ENCODE peak calls at places on chromosome 1, in six cellular contexts. W is fibroblast of lung, B is GM06990, L is ovary, R is HFF-Myc, G is RWPE2. C is an unnamed sample.

GRCh38 chr1:58290685-58291372 is 255.7 kb downstream of the OMA1 start:
- DNase-seq in B (no peak), L (no peak), W (peak; percentile 21), G (no peak), R (peak; percentile 25), C (no peak)

GRCh38 chr1:56578963-56579875 is at the start of gene PLPP3:
- DNase-seq in L (peak; percentile 87), R (peak; percentile 70), G (peak; percentile 83), B (peak; percentile 78), W (peak; percentile 98), C (peak; percentile 93)

GRCh38 chr1:29590583-29591555 is 354.5 kb downstream of the PTPRU start:
- DNase-seq in L (no peak), W (no peak), B (no peak), G (no peak), R (no peak), C (no peak)

GRCh38 chr1:180502361-180503273 is at the start of gene ACBD6:
- DNase-seq in G (peak; percentile 80), L (peak; percentile 82), W (peak; percentile 89), B (peak; percentile 93), R (peak; percentile 64), C (peak; percentile 61)

GRCh38 chr1:247895976-247896375 is 589 bp downstream of the OR2W3 start:
- DNase-seq in R (no peak), B (no peak), G (no peak), L (no peak), W (no peak), C (no peak)

GRCh38 chr1:212237651-212238050 is 47.6 kb upstream of the PPP2R5A start:
- DNase-seq in W (no peak), R (no peak), G (no peak), B (peak; percentile 22), L (no peak), C (no peak)

GRCh38 chr1:37474697-37475379 is 458 bp downstream of the ZC3H12A start:
- DNase-seq in W (no peak), L (peak; percentile 57), G (no peak), B (no peak), R (no peak), C (no peak)

GRCh38 chr1:224301391-224301790 is 28.6 kb downstream of the NVL start:
- DNase-seq in G (no peak), B (no peak), R (no peak), W (no peak), L (no peak), C (no peak)

GRCh38 chr1:11062965-11063401 is 3.2 kb upstream of the SRM start:
- DNase-seq in B (peak; percentile 68), G (peak; percentile 7), L (no peak), W (no peak), R (no peak), C (peak; percentile 77)

GRCh38 chr1:20947409-20947808 is 160.3 kb upstream of the HP1BP3 start:
- DNase-seq in G (no peak), R (no peak), B (no peak), W (no peak), L (no peak), C (no peak)

GRCh38 chr1:215489771-215490566 is 77.1 kb upstream of the KCTD3 start:
- DNase-seq in B (no peak), W (no peak), G (no peak), L (no peak), R (no peak), C (peak; percentile 2)

GRCh38 chr1:189206617-189207016 is 1271.0 kb downstream of the BRINP3 start:
- DNase-seq in B (no peak), W (peak; percentile 3), R (no peak), L (no peak), G (no peak), C (no peak)

GRCh38 chr1:231590453-231591198 is 36.0 kb upstream of the DISC1 start:
- DNase-seq in L (peak; percentile 50), G (no peak), B (no peak), R (no peak), W (peak; percentile 75), C (peak; percentile 39)

GRCh38 chr1:218339267-218339831 is 5.8 kb upstream of the TGFB2 start:
- DNase-seq in W (peak; percentile 69), L (no peak), B (no peak), R (no peak), G (no peak), C (no peak)

GRCh38 chr1:36717431-36717830 is 234.7 kb upstream of the CSF3R start:
- DNase-seq in L (no peak), B (no peak), W (no peak), G (no peak), R (no peak), C (no peak)

DNA sequence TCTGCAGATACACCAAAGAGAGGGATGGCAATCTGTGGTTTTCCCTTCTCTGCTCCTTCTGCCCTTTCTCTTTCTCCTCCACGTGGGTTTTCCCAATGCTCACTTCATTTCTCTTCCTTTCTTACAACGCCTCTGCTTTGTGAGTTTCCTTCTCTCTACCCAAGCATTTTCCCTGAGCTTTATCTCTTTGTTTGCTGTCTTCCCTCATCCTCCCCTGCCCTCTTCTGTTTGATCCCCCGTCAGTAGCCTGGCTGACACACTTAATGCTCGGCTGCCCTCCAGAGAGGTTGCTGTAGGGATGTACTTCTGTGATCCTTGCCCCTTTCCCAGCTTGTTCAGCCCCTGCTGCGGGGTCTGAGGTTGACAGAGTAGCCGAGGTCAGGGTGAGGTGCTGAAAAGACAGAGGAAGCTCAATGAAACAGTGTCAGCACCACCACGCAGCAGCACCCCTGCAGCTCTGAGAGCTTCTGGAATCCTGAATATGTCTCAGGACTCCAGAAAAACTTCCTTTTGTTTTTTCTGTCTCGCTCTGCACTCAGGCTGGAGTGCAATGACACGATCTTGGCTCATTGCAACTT is 6.1 kb downstream of the EDARADD start:
- DNase-seq in R (no peak), W (no peak), B (no peak), L (no peak), G (no peak), C (no peak)
- H3K4me3 ChIP-seq in R (no peak overlapping the region), W (no peak overlapping the region), B (no peak overlapping the region), L (no peak overlapping the region), G (no peak overlapping the region), C (no peak overlapping the region)

GRCh38 chr1:6788946-6789345 is 3.7 kb downstream of the CAMTA1 start:
- DNase-seq in B (no peak), G (no peak), R (no peak), W (no peak), L (no peak), C (no peak)
- H3K4me3 ChIP-seq in B (no peak overlapping the region), G (no peak overlapping the region), R (no peak overlapping the region), W (no peak overlapping the region), L (no peak overlapping the region), C (no peak overlapping the region)

GRCh38 chr1:9687876-9688582 is 36.5 kb downstream of the PIK3CD start:
- DNase-seq in L (peak; percentile 37), W (no peak), B (no peak), R (no peak), G (no peak), C (no peak)

GRCh38 chr1:9688599-9688998 is 37.1 kb downstream of the PIK3CD start:
- DNase-seq in R (no peak), B (no peak), W (no peak), G (no peak), L (no peak), C (no peak)

GRCh38 chr1:9687120-9687875 is 35.8 kb downstream of the PIK3CD start:
- DNase-seq in G (peak; percentile 91), B (peak; percentile 83), L (peak; percentile 69), W (peak; percentile 31), R (peak; percentile 47), C (no peak)

GRCh38 chr1:9685833-9686232 is 34.3 kb downstream of the PIK3CD start:
- DNase-seq in B (no peak), L (no peak), W (no peak), R (no peak), G (no peak), C (no peak)

DNA sequence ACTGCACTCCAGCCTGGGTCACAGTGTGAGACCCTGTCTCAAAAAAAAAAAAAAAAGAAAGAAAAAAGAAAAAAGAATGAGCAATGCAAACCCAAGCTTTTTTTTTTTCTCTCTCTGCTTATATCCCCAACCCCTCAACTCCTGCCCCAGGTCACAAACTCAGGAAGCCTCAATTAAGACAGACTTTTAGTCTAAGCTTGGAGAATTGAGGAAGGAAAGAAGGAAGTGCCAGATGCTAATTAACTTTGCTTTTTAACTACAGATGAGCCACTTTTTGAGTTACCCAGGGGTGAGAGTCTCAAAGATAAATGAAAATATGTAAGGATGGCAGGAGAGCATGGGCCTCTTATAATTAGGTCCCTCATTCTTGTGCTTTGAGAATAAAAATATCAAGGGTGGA is 33.3 kb downstream of the PIK3CD start:
- DNase-seq in G (no peak), R (no peak), L (no peak), B (no peak), W (no peak), C (no peak)
- H3K4me3 ChIP-seq in G (no peak overlapping the region), R (no peak overlapping the region), L (no peak overlapping the region), B (no peak overlapping the region), W (no peak overlapping the region), C (no peak overlapping the region)

GRCh38 chr1:155976062-155976912 is 2.1 kb downstream of the ARHGEF2 start:
- DNase-seq in L (peak; percentile 89), B (no peak), R (no peak), G (no peak), W (peak; percentile 89), C (no peak)

GRCh38 chr1:155977607-155978324 is 581 bp downstream of the ARHGEF2 start:
- DNase-seq in B (peak; percentile 66), W (no peak), G (no peak), L (peak; percentile 69), R (no peak), C (no peak)

GRCh38 chr1:155978325-155978972 is at the start of gene ARHGEF2:
- DNase-seq in B (peak; percentile 91), R (no peak), L (peak; percentile 86), W (peak; percentile 67), G (no peak), C (no peak)

GRCh38 chr1:155975375-155976061 is 2.8 kb downstream of the ARHGEF2 start:
- DNase-seq in B (no peak), L (no peak), W (no peak), R (no peak), G (no peak), C (no peak)

GRCh38 chr1:155976913-155977606 is 1.3 kb downstream of the ARHGEF2 start:
- DNase-seq in W (no peak), R (no peak), G (no peak), B (no peak), L (no peak), C (no peak)
- H3K4me3 ChIP-seq in W (peak overlapping the region; percentile 73), R (peak overlapping the region; percentile 74), G (peak overlapping the region; percentile 61), B (peak overlapping the region; percentile 94), L (peak overlapping the region; percentile 78), C (peak overlapping the region; percentile 84)

GRCh38 chr1:151689494-151689893 is 27.1 kb downstream of the CELF3 start:
- DNase-seq in G (no peak), B (no peak), R (no peak), W (no peak), L (no peak), C (no peak)

GRCh38 chr1:151693057-151693651 is 23.4 kb downstream of the CELF3 start:
- DNase-seq in R (no peak), W (peak; percentile 60), G (no peak), L (no peak), B (no peak), C (no peak)
- H3K4me3 ChIP-seq in R (no peak overlapping the region), W (no peak overlapping the region), G (no peak overlapping the region), L (no peak overlapping the region), B (no peak overlapping the region), C (no peak overlapping the region)

GRCh38 chr1:160665330-160666078 is 18.7 kb upstream of the SLAMF1 start:
- DNase-seq in B (no peak), G (no peak), L (peak; percentile 33), W (no peak), R (no peak), C (no peak)
- H3K4me3 ChIP-seq in B (no peak overlapping the region), G (no peak overlapping the region), L (no peak overlapping the region), W (no peak overlapping the region), R (no peak overlapping the region), C (no peak overlapping the region)